ENCODE peak calls at places on chromosomes 7 and 10, in four cellular contexts. One of them, this sample, is unnamed.

GRCh38 chr7:74070619-74070920 is 13.0 kb upstream of the LIMK1 start:
- DNase-seq in tibial nerve: no peak
- DNase-seq in adrenal gland: no peak
- DNase-seq in IMR-90: no peak
- DNase-seq in this sample: no peak

GRCh38 chr10:76356557-76356956 is 925.1 kb downstream of the LRMDA start:
- DNase-seq in IMR-90: peak; percentile 18
- DNase-seq in tibial nerve: no peak
- DNase-seq in adrenal gland: no peak
- DNase-seq in this sample: no peak

GRCh38 chr7:27190284-27190748 is 5.3 kb upstream of the HOXA11 start:
- DNase-seq in tibial nerve: no peak
- DNase-seq in adrenal gland: no peak
- DNase-seq in IMR-90: no peak
- DNase-seq in this sample: no peak

GRCh38 chr10:107741976-107742375 is 577.5 kb upstream of the SORCS1 start:
- DNase-seq in tibial nerve: no peak
- DNase-seq in IMR-90: no peak
- DNase-seq in adrenal gland: no peak
- DNase-seq in this sample: no peak

GRCh38 chr7:70696139-70696782 is 435.7 kb upstream of the GALNT17 start:
- DNase-seq in adrenal gland: no peak
- DNase-seq in tibial nerve: no peak
- DNase-seq in IMR-90: peak; percentile 52
- DNase-seq in this sample: no peak

GRCh38 chr10:119807960-119808697 is 64.5 kb downstream of the MCMBP start:
- DNase-seq in IMR-90: peak; percentile 93
- DNase-seq in tibial nerve: no peak
- DNase-seq in adrenal gland: no peak
- DNase-seq in this sample: no peak

GRCh38 chr7:42739591-42739990 is 172.3 kb downstream of the C7orf25 start:
- DNase-seq in IMR-90: no peak
- DNase-seq in tibial nerve: no peak
- DNase-seq in adrenal gland: no peak
- DNase-seq in this sample: peak; percentile 62

GRCh38 chr10:43942096-43942885 is 293.6 kb upstream of the ZNF32 start:
- DNase-seq in IMR-90: no peak
- DNase-seq in adrenal gland: peak; percentile 10
- DNase-seq in tibial nerve: no peak
- DNase-seq in this sample: no peak

GRCh38 chr7:141654551-141654950 is 47.4 kb downstream of the DENND11 start:
- DNase-seq in tibial nerve: no peak
- DNase-seq in adrenal gland: peak; percentile 65
- DNase-seq in IMR-90: peak; percentile 69
- DNase-seq in this sample: no peak

GRCh38 chr10:9160275-9160674 is 1105.8 kb downstream of the GATA3 start:
- DNase-seq in tibial nerve: no peak
- DNase-seq in adrenal gland: no peak
- DNase-seq in IMR-90: no peak
- DNase-seq in this sample: no peak

GRCh38 chr7:24828871-24829661 is 71.8 kb upstream of the GSDME start:
- DNase-seq in adrenal gland: no peak
- DNase-seq in IMR-90: no peak
- DNase-seq in tibial nerve: no peak
- DNase-seq in this sample: no peak

GRCh38 chr10:3043512-3044368 is 23.6 kb upstream of the PFKP start:
- DNase-seq in IMR-90: peak; percentile 80
- DNase-seq in tibial nerve: no peak
- DNase-seq in adrenal gland: peak; percentile 54
- DNase-seq in this sample: peak; percentile 47

GRCh38 chr7:69263550-69263949 is 334.7 kb upstream of the AUTS2 start:
- DNase-seq in adrenal gland: no peak
- DNase-seq in tibial nerve: no peak
- DNase-seq in IMR-90: no peak
- DNase-seq in this sample: no peak

GRCh38 chr10:30591249-30591670 is 38.3 kb downstream of the LYZL2 start:
- DNase-seq in tibial nerve: no peak
- DNase-seq in IMR-90: peak; percentile 53
- DNase-seq in adrenal gland: peak; percentile 45
- DNase-seq in this sample: no peak

GRCh38 chr10:30583778-30584415 is 45.7 kb downstream of the LYZL2 start:
- DNase-seq in tibial nerve: peak; percentile 22
- DNase-seq in adrenal gland: peak; percentile 56
- DNase-seq in IMR-90: peak; percentile 77
- DNase-seq in this sample: peak; percentile 49

GRCh38 chr10:30589441-30589840 is 40.1 kb downstream of the LYZL2 start:
- DNase-seq in adrenal gland: no peak
- DNase-seq in tibial nerve: no peak
- DNase-seq in IMR-90: no peak
- DNase-seq in this sample: no peak

GRCh38 chr10:30586828-30587227 is 42.7 kb downstream of the LYZL2 start:
- DNase-seq in tibial nerve: no peak
- DNase-seq in adrenal gland: no peak
- DNase-seq in IMR-90: no peak
- DNase-seq in this sample: no peak

DNA sequence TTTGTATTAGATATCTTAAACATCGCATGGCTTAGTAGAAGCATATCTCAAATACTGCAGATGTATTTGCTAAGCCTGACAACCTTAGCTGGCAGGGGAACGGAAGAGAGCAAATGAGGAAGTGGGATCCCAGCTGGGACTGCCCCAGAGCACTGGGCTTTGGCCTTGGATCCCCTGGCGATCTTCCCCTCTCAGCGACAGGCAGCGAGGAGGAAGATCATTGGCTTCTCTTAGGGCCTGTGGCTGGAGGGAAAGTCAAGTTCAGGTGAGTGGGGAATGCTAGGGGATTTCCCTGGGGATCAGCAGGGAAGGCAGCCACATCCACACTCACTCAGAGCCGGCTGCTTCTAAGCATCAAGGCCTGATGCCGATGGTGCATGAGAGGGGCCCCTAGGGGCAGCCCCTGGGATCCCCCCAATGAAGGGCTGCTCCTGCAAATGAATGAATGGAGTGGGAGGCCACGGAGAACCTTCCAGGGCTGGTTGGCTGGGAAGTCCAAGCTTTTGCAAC is 42.0 kb downstream of the LYZL2 start:
- DNase-seq in adrenal gland: no peak
- DNase-seq in IMR-90: no peak
- DNase-seq in tibial nerve: no peak
- DNase-seq in this sample: peak; percentile 26
- TF ChIP-seq CTCF in adrenal gland: no peak
- TF ChIP-seq CTCF in IMR-90: no peak
- TF ChIP-seq CTCF in tibial nerve: no peak
- TF ChIP-seq CTCF in this sample: no peak

GRCh38 chr10:104255244-104255981 is 721 bp downstream of the GSTO1 start:
- DNase-seq in IMR-90: peak; percentile 90
- DNase-seq in tibial nerve: no peak
- DNase-seq in adrenal gland: no peak
- DNase-seq in this sample: no peak

GRCh38 chr10:104259456-104259855 is 4.8 kb downstream of the GSTO1 start:
- DNase-seq in adrenal gland: no peak
- DNase-seq in tibial nerve: no peak
- DNase-seq in IMR-90: no peak
- DNase-seq in this sample: no peak

GRCh38 chr10:104258209-104258608 is 3.5 kb downstream of the GSTO1 start:
- DNase-seq in adrenal gland: no peak
- DNase-seq in IMR-90: no peak
- DNase-seq in tibial nerve: no peak
- DNase-seq in this sample: no peak

GRCh38 chr10:104256335-104257080 is 1.8 kb downstream of the GSTO1 start:
- DNase-seq in adrenal gland: no peak
- DNase-seq in IMR-90: no peak
- DNase-seq in tibial nerve: no peak
- DNase-seq in this sample: no peak

GRCh38 chr10:104257235-104257634 is 2.5 kb downstream of the GSTO1 start:
- DNase-seq in tibial nerve: no peak
- DNase-seq in adrenal gland: no peak
- DNase-seq in IMR-90: no peak
- DNase-seq in this sample: no peak
- H3K4me1 ChIP-seq in tibial nerve: peaks cover 57% of the 10 kb centered on the region
- H3K4me1 ChIP-seq in adrenal gland: peaks cover 76% of the 10 kb centered on the region
- H3K4me1 ChIP-seq in IMR-90: peaks cover 15% of the 10 kb centered on the region
- H3K4me1 ChIP-seq in this sample: peaks cover 40% of the 10 kb centered on the region

DNA sequence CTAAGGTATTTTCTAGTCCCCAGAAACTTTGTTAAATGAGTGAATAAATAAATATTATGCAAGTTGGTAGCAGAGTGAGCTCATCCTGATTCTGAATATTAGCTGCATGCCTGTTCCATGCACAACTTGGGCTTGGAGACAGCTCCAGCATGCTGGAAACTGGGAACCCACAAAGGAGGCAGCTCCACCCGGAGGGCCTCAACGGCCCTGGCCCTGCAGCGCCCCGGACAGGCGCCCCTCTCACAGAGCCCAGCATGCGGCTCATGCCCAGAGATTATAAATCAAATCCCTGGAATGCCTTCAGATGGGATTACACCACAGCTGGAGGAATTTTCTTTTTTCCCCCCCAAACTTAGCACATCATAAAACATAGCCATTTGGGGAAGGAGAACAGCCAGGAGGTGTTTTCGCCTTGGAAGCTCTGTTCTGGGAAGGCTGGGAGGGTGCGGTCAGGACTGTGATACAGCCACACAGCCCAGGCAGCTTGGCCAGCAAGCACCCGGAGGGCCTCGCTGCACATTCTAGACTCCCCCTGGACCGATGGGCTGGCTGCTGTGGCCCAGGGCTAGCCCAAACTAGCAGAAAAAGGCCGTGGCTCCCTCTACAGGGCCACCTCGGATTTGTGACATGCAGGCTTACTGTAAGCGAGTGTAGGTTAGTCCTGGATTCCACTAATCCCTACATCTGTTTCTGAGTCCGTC is 102.4 kb downstream of the PTPN20 start:
- DNase-seq in adrenal gland: no peak
- DNase-seq in tibial nerve: no peak
- DNase-seq in IMR-90: no peak
- DNase-seq in this sample: peak; percentile 75
- TF ChIP-seq CTCF in adrenal gland: no peak
- TF ChIP-seq CTCF in tibial nerve: no peak
- TF ChIP-seq CTCF in IMR-90: no peak
- TF ChIP-seq CTCF in this sample: no peak

DNA sequence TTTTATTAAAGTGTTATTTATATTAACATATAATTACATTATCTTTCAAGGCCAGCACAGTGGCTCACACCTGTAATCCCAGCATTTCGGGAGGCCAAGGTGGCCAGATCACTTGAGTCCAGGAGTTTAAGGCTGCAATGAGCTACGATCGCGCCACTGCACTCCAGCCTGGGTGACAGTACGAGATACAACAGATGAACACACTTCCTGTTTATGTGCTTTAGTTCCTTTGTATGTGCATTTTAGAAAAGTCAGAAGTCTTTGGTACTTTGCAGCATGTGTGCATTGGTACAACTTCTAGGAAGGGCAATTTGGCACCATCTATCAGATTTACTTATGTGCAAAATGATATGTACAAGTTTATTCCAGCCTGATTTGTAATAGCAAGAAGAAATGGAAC is 13.3 kb downstream of the SLC35G1 start:
- DNase-seq in adrenal gland: no peak
- DNase-seq in tibial nerve: no peak
- DNase-seq in IMR-90: no peak
- DNase-seq in this sample: no peak
- H3K4me1 ChIP-seq in adrenal gland: no peaks in the 10 kb centered on the region
- H3K4me1 ChIP-seq in tibial nerve: no peaks in the 10 kb centered on the region
- H3K4me1 ChIP-seq in IMR-90: no peaks in the 10 kb centered on the region
- H3K4me1 ChIP-seq in this sample: no peaks in the 10 kb centered on the region

DNA sequence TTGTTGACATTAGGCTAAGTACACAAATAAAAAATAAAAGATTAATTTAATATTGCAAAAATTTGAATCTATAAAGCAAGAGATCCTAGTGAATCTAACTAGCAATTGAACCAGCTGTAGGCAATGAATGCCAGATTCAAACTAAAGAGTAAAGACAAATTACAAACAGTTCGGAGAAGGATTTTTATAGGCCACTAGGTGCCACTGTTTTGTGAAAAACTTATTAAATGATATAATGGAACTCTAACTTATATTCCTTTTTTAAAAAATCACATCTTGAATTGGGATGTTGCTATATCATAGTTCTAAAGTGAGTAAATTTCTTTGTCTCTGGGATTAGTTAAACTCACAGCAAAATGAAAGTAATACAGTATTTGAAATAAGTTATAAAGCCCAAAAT is 39.1 kb upstream of the GNAI1 start:
- DNase-seq in adrenal gland: no peak
- DNase-seq in IMR-90: peak; percentile 29
- DNase-seq in tibial nerve: no peak
- DNase-seq in this sample: no peak
- TF ChIP-seq CTCF in adrenal gland: peak; percentile 46
- TF ChIP-seq CTCF in IMR-90: peak; percentile 56
- TF ChIP-seq CTCF in tibial nerve: peak; percentile 47
- TF ChIP-seq CTCF in this sample: peak; percentile 45

DNA sequence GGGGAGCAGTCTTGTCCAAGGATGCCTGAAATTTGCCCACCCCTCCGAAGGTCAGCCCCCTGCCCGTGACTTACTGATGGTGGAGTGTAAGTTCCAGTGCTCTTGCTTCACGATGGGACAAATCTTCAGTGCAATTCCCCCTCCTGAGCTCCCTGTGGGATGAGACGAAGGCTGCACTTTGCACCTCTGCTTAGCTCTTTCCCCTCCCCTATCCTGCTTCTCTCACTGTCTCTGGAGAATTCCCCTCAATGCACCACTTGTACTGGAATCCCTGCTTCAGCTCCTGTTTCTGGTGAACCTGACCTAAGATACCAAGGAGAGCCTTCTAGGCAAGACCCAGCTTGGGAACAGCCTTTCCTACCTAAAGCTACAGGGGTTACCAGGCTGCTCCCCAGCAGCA is 122.9 kb upstream of the ZMIZ1 start:
- DNase-seq in tibial nerve: no peak
- DNase-seq in IMR-90: no peak
- DNase-seq in adrenal gland: no peak
- DNase-seq in this sample: no peak
- H3K4me1 ChIP-seq in tibial nerve: peaks cover 45% of the 10 kb centered on the region
- H3K4me1 ChIP-seq in IMR-90: peaks cover 36% of the 10 kb centered on the region
- H3K4me1 ChIP-seq in adrenal gland: peaks cover 25% of the 10 kb centered on the region
- H3K4me1 ChIP-seq in this sample: no peaks in the 10 kb centered on the region

DNA sequence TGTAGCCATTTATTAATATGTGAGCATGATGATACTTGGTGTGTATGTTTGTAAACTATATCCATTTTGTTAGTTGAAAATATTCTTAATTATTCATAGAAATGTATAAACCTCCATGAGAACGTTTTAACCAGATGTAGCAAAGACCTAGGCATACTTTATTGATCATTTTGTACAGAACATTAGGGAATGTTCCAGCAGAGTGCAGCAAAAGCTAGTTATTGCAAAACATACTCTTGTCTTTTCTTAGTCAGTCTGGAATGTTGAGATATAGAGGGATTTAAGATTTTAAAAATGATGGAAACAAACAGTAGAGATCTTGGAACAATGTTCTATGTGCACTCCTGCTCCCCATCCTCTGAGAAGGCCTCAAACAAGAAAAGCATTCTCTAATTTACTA is 292.0 kb downstream of the BBS9 start:
- DNase-seq in tibial nerve: no peak
- DNase-seq in IMR-90: peak; percentile 39
- DNase-seq in adrenal gland: no peak
- DNase-seq in this sample: no peak
- TF ChIP-seq CTCF in tibial nerve: no peak
- TF ChIP-seq CTCF in IMR-90: peak; percentile 48
- TF ChIP-seq CTCF in adrenal gland: no peak
- TF ChIP-seq CTCF in this sample: no peak